ENCODE peak calls at places on chromosome 1, in six cellular contexts. B is K562, T is HCT116, F is H1, Q is GM12878, R is HepG2. C is an unnamed sample.

GRCh38 chr1:82819234-82819633 is 1018.5 kb downstream of the ADGRL2 start:
- DNase-seq in B (no peak), T (no peak), F (no peak), Q (no peak), R (no peak), C (no peak)

GRCh38 chr1:12666141-12666735 is 22.4 kb downstream of the AADACL4 start:
- DNase-seq in B (peak), T (no peak), F (no peak), Q (no peak), R (no peak), C (no peak)

GRCh38 chr1:32742132-32742947 is 39.8 kb upstream of the SYNC start:
- DNase-seq in B (no peak), T (no peak), F (no peak), Q (no peak), R (peak), C (no peak)

GRCh38 chr1:150626150-150626549 is 3.3 kb downstream of the ENSA start:
- DNase-seq in B (no peak), T (no peak), F (no peak), Q (no peak), R (no peak), C (no peak)

GRCh38 chr1:200869753-200870391 is 2.9 kb upstream of the GPR25 start:
- DNase-seq in B (no peak), T (no peak), F (no peak), Q (peak), R (no peak), C (no peak)

GRCh38 chr1:65170511-65171142 is 22.6 kb downstream of the AK4 start:
- DNase-seq in B (no peak), T (no peak), F (no peak), Q (no peak), R (no peak), C (no peak)

GRCh38 chr1:64061430-64062104 is 141.9 kb upstream of the UBE2U start:
- DNase-seq in B (no peak), T (no peak), F (no peak), Q (no peak), R (no peak), C (peak)

GRCh38 chr1:162541619-162542141 is 19.8 kb upstream of the UAP1 start:
- DNase-seq in B (no peak), T (peak), F (no peak), Q (no peak), R (no peak), C (no peak)

GRCh38 chr1:22944656-22945055 is 28.0 kb downstream of the LACTBL1 start:
- DNase-seq in B (no peak), T (no peak), F (no peak), Q (no peak), R (no peak), C (no peak)

GRCh38 chr1:177820213-177820612 is 149.6 kb downstream of the SEC16B start:
- DNase-seq in B (no peak), T (no peak), F (no peak), Q (no peak), R (no peak), C (no peak)

GRCh38 chr1:223731076-223731770 is 18.9 kb downstream of the CAPN2 start:
- DNase-seq in B (no peak), T (no peak), F (no peak), Q (no peak), R (no peak), C (no peak)

GRCh38 chr1:3564921-3565831 is 46.1 kb downstream of the MEGF6 start:
- DNase-seq in B (peak), T (no peak), F (peak), Q (no peak), R (no peak), C (no peak)

GRCh38 chr1:63662846-63663245 is 69.6 kb downstream of the PGM1 start:
- DNase-seq in B (no peak), T (peak), F (peak), Q (no peak), R (no peak), C (peak)

DNA sequence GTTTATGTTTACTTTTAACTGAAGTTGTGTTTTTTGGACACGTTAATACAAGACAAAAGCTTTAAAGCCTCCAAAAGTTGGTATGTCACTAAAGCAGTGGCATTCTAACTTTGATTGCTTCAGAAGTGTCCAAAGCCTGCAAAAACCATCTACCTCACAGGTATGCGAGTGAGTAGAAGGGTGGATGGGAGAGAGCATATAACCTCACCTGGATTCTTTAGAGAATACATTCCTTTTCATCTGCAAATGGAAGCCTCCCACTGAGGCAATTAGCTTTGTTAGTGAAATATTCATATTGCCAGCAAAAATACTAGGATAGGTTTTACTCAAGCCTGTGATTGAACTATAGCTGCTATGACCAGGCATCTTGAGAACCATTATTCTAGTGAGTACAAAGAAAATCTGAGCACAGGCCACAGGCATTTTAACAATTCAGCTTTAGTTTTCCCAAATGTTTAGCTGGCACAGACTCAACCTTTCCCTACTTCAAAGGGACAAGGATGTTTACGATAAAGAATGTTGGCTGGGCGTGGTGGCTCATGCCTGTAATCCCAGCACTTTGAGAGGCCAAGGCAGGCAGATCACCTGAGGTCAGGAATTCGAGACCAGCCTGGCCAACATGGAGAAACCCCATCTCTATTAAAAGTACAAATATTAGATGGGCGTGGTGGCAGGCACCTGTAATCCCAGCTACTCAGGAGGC is 39.7 kb downstream of the MAP3K21 start:
- DNase-seq in B (no peak), T (peak), F (peak), Q (no peak), R (peak), C (no peak)
- TF ChIP-seq ZNF274 in B (no peak), T (no peak), F (no peak), Q (no peak), R (no peak), C (no peak)

GRCh38 chr1:69994261-69994660 is 211.1 kb downstream of the LRRC40 start:
- DNase-seq in B (no peak), T (no peak), F (no peak), Q (no peak), R (no peak), C (no peak)
- TF ChIP-seq ZNF274 in B (no peak), T (no peak), F (no peak), Q (no peak), R (no peak), C (no peak)

GRCh38 chr1:206890690-206891089 is 6.6 kb upstream of the IL24 start:
- DNase-seq in B (no peak), T (no peak), F (no peak), Q (no peak), R (no peak), C (no peak)

GRCh38 chr1:206892351-206892984 is 4.8 kb upstream of the IL24 start:
- DNase-seq in B (no peak), T (no peak), F (no peak), Q (no peak), R (no peak), C (no peak)

GRCh38 chr1:206891412-206891811 is 5.8 kb upstream of the IL24 start:
- DNase-seq in B (no peak), T (no peak), F (no peak), Q (no peak), R (no peak), C (no peak)

GRCh38 chr1:206887701-206888100 is 9.5 kb upstream of the IL24 start:
- DNase-seq in B (no peak), T (no peak), F (no peak), Q (no peak), R (no peak), C (no peak)

GRCh38 chr1:206890125-206890637 is 7.1 kb upstream of the IL24 start:
- DNase-seq in B (no peak), T (no peak), F (no peak), Q (no peak), R (no peak), C (peak)
- TF ChIP-seq ZNF274 in B (no peak), T (no peak), F (no peak), Q (no peak), R (no peak), C (no peak)

GRCh38 chr1:117753652-117754051 is 147.8 kb downstream of the TENT5C start:
- DNase-seq in B (no peak), T (no peak), F (no peak), Q (no peak), R (no peak), C (no peak)
- TF ChIP-seq ZNF274 in B (no peak), T (no peak), F (no peak), Q (no peak), R (no peak), C (no peak)

DNA sequence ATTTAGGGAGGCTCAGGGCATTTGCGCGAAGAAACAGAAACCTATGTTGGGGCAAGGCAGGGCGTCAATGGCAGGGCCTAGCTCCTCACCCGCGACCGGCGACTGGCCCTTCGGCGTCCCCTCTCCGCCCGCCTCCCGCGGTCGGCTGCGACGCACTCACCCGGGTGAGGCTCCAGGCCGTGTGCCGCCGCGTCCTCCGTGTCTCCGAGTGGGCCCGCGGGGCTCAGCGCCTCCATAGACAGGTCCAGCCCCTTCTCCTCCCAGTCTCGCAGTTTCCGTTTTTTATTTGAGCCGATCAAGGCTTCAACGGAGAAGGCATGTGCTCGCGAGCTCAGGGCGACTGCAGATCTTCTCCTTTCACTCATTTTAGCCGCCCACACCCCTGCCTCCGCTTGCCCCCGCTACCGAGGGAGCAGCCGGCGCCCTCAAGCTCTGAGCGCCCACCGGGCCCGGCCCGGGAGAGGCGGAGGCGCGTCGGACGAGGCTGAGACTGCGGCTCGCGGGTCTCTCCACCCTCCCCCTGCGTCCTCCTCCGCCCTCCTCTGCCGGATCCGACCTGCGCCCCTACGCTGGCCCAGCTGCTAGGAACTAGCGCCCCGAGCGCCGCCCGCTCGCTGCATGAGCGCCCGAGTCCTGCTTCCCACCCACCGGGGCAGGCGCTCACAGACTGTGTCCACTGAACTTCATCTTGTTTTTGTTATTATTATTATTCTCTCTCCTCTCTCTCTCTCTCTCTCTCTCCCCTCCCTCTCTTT is 535 bp downstream of the TBX15 start:
- DNase-seq in B (peak), T (no peak), F (no peak), Q (no peak), R (no peak), C (no peak)
- TF ChIP-seq ZNF274 in B (no peak), T (no peak), F (no peak), Q (no peak), R (no peak), C (no peak)